ENCODE peak calls at places on chromosomes 12 and 14, in seven cellular contexts. One of them, this sample, is unnamed.

GRCh38 chr12:49706351-49707126 is 666 bp downstream of the FMNL3 start:
- DNase-seq in body of pancreas: no peak
- DNase-seq in tibial nerve: peak; percentile 21
- DNase-seq in HepG2: no peak
- DNase-seq in HCT116: no peak
- DNase-seq in heart left ventricle: peak; percentile 70
- DNase-seq in prostate gland: no peak
- DNase-seq in this sample: no peak

GRCh38 chr12:95412826-95413311 is 61.1 kb upstream of the METAP2 start:
- DNase-seq in heart left ventricle: no peak
- DNase-seq in prostate gland: no peak
- DNase-seq in body of pancreas: no peak
- DNase-seq in tibial nerve: no peak
- DNase-seq in HepG2: no peak
- DNase-seq in HCT116: peak; percentile 23
- DNase-seq in this sample: no peak

GRCh38 chr14:105473677-105474477 is 744 bp upstream of the CRIP2 start:
- DNase-seq in tibial nerve: peak; percentile 72
- DNase-seq in prostate gland: peak; percentile 87
- DNase-seq in HepG2: peak; percentile 77
- DNase-seq in heart left ventricle: peak; percentile 97
- DNase-seq in HCT116: peak; percentile 66
- DNase-seq in body of pancreas: peak; percentile 88
- DNase-seq in this sample: no peak

GRCh38 chr12:97573901-97574300 is 111.3 kb downstream of the RMST start:
- DNase-seq in prostate gland: no peak
- DNase-seq in heart left ventricle: no peak
- DNase-seq in body of pancreas: no peak
- DNase-seq in HCT116: no peak
- DNase-seq in HepG2: no peak
- DNase-seq in tibial nerve: no peak
- DNase-seq in this sample: no peak

GRCh38 chr12:122646568-122647220 is 56.5 kb downstream of the HCAR2 start:
- DNase-seq in HepG2: no peak
- DNase-seq in tibial nerve: no peak
- DNase-seq in body of pancreas: no peak
- DNase-seq in HCT116: no peak
- DNase-seq in prostate gland: no peak
- DNase-seq in heart left ventricle: no peak
- DNase-seq in this sample: no peak

GRCh38 chr12:2692156-2692555 is 102.6 kb upstream of the FKBP4 start:
- DNase-seq in heart left ventricle: no peak
- DNase-seq in body of pancreas: no peak
- DNase-seq in prostate gland: no peak
- DNase-seq in HepG2: no peak
- DNase-seq in HCT116: no peak
- DNase-seq in tibial nerve: no peak
- DNase-seq in this sample: no peak

GRCh38 chr12:132649226-132649945 is 30.8 kb downstream of the P2RX2 start:
- DNase-seq in heart left ventricle: no peak
- DNase-seq in body of pancreas: no peak
- DNase-seq in HCT116: no peak
- DNase-seq in prostate gland: no peak
- DNase-seq in HepG2: no peak
- DNase-seq in tibial nerve: no peak
- DNase-seq in this sample: no peak

GRCh38 chr12:3606101-3606500 is 115.1 kb downstream of the PRMT8 start:
- DNase-seq in heart left ventricle: no peak
- DNase-seq in tibial nerve: no peak
- DNase-seq in HepG2: no peak
- DNase-seq in HCT116: no peak
- DNase-seq in body of pancreas: no peak
- DNase-seq in prostate gland: no peak
- DNase-seq in this sample: no peak

GRCh38 chr14:77124345-77125274 is 17.0 kb downstream of the ZDHHC22 start:
- DNase-seq in tibial nerve: peak; percentile 38
- DNase-seq in HCT116: no peak
- DNase-seq in prostate gland: peak; percentile 37
- DNase-seq in HepG2: no peak
- DNase-seq in heart left ventricle: peak; percentile 74
- DNase-seq in body of pancreas: peak; percentile 57
- DNase-seq in this sample: no peak

GRCh38 chr12:53476769-53477209 is 22.5 kb downstream of the MAP3K12 start:
- DNase-seq in prostate gland: no peak
- DNase-seq in heart left ventricle: no peak
- DNase-seq in tibial nerve: no peak
- DNase-seq in HepG2: no peak
- DNase-seq in body of pancreas: no peak
- DNase-seq in HCT116: no peak
- DNase-seq in this sample: no peak

GRCh38 chr14:103692159-103692558 is 23.1 kb downstream of the XRCC3 start:
- DNase-seq in body of pancreas: no peak
- DNase-seq in HepG2: no peak
- DNase-seq in HCT116: no peak
- DNase-seq in tibial nerve: peak; percentile 6
- DNase-seq in prostate gland: no peak
- DNase-seq in heart left ventricle: no peak
- DNase-seq in this sample: no peak

GRCh38 chr14:24613241-24613640 is 3.8 kb upstream of the GZMH start:
- DNase-seq in HCT116: no peak
- DNase-seq in prostate gland: no peak
- DNase-seq in tibial nerve: no peak
- DNase-seq in heart left ventricle: no peak
- DNase-seq in HepG2: no peak
- DNase-seq in body of pancreas: no peak
- DNase-seq in this sample: no peak

GRCh38 chr12:55025508-55025907 is 5.7 kb downstream of the NEUROD4 start:
- DNase-seq in tibial nerve: no peak
- DNase-seq in heart left ventricle: no peak
- DNase-seq in prostate gland: no peak
- DNase-seq in HCT116: no peak
- DNase-seq in body of pancreas: no peak
- DNase-seq in HepG2: no peak
- DNase-seq in this sample: no peak

GRCh38 chr14:50542941-50543418 is 10.6 kb upstream of the MAP4K5 start:
- DNase-seq in HCT116: peak; percentile 51
- DNase-seq in heart left ventricle: no peak
- DNase-seq in tibial nerve: no peak
- DNase-seq in prostate gland: peak; percentile 44
- DNase-seq in body of pancreas: peak; percentile 52
- DNase-seq in HepG2: peak; percentile 77
- DNase-seq in this sample: no peak

GRCh38 chr14:63972323-63972932 is 119.6 kb downstream of the SYNE2 start:
- DNase-seq in heart left ventricle: no peak
- DNase-seq in tibial nerve: no peak
- DNase-seq in HCT116: no peak
- DNase-seq in prostate gland: no peak
- DNase-seq in body of pancreas: no peak
- DNase-seq in HepG2: no peak
- DNase-seq in this sample: no peak

GRCh38 chr14:68341765-68342212 is 451.1 kb downstream of the ZFP36L1 start:
- DNase-seq in heart left ventricle: no peak
- DNase-seq in HCT116: no peak
- DNase-seq in tibial nerve: no peak
- DNase-seq in prostate gland: no peak
- DNase-seq in HepG2: no peak
- DNase-seq in body of pancreas: no peak
- DNase-seq in this sample: no peak

GRCh38 chr14:34368115-34368970 is 93.7 kb downstream of the SPTSSA start:
- DNase-seq in tibial nerve: no peak
- DNase-seq in heart left ventricle: no peak
- DNase-seq in HCT116: no peak
- DNase-seq in body of pancreas: no peak
- DNase-seq in HepG2: peak; percentile 84
- DNase-seq in prostate gland: no peak
- DNase-seq in this sample: no peak

DNA sequence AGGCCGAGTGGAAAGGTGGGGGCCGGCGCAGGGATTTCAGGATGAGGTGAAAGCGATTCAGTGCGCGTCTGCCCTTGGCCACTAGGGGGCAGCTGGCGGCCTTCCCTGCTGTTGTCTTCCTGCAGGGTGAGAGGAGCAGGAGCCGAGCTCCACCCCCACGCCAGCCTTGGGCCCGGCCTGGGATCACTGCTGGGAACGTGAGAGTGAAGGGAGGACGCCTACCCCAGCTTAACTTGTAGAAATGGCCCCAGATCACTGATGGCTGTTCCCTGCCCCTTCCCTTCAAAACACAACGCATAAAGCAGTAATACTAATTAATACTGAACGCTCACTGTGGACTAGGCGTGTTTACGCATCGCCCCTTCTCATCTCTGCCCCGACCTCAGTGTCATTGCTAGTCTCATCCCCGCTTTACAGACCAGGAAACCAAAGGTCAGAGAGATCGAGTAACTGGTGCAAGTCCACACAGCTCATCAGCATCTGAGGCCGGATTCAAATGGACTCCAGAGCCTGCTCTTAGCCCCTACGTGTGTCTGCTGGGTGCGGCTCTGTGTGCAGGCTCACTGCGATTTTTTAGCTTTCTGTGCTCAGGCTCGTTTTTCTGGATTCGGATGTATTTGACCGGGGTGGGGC is 24.3 kb downstream of the MVK start:
- DNase-seq in prostate gland: peak; percentile 80
- DNase-seq in HepG2: peak; percentile 75
- DNase-seq in body of pancreas: peak; percentile 86
- DNase-seq in heart left ventricle: peak; percentile 93
- DNase-seq in tibial nerve: peak; percentile 69
- DNase-seq in HCT116: peak; percentile 44
- DNase-seq in this sample: peak; percentile 81
- TF ChIP-seq POLR2A in prostate gland: no peak
- TF ChIP-seq POLR2A in HepG2: peak; percentile 42
- TF ChIP-seq POLR2A in body of pancreas: peak; percentile 17
- TF ChIP-seq POLR2A in heart left ventricle: no peak
- TF ChIP-seq POLR2A in tibial nerve: no peak
- TF ChIP-seq POLR2A in HCT116: no peak
- TF ChIP-seq POLR2A in this sample: no peak

DNA sequence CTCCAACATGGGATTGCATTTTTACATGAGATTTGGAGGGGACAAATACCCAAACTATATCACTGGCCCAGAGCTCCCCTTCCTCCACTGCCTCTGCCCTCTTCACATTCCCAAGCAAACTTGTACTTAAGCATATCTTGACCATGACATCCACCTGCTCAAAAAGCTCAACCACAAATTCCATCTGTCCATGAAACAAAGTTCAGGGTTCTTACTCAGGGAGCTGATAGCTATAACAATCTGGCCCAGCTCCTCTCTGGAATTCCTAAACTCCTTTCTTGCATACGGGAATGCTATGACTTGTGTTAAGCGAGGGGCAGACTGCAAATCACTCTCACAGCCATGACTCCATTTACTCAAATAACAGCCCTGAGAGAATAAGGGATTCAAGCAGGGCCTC is 152.1 kb downstream of the GALC start:
- DNase-seq in HepG2: no peak
- DNase-seq in heart left ventricle: no peak
- DNase-seq in tibial nerve: no peak
- DNase-seq in HCT116: no peak
- DNase-seq in prostate gland: no peak
- DNase-seq in body of pancreas: no peak
- DNase-seq in this sample: no peak
- TF ChIP-seq POLR2A in HepG2: no peak
- TF ChIP-seq POLR2A in heart left ventricle: no peak
- TF ChIP-seq POLR2A in tibial nerve: no peak
- TF ChIP-seq POLR2A in HCT116: no peak
- TF ChIP-seq POLR2A in prostate gland: no peak
- TF ChIP-seq POLR2A in body of pancreas: no peak
- TF ChIP-seq POLR2A in this sample: no peak

GRCh38 chr12:117192057-117192456 is 1.8 kb upstream of the FBXO21 start:
- DNase-seq in body of pancreas: no peak
- DNase-seq in HCT116: no peak
- DNase-seq in prostate gland: no peak
- DNase-seq in tibial nerve: no peak
- DNase-seq in HepG2: no peak
- DNase-seq in heart left ventricle: no peak
- DNase-seq in this sample: no peak

GRCh38 chr12:117188121-117188665 is 2.1 kb downstream of the FBXO21 start:
- DNase-seq in tibial nerve: no peak
- DNase-seq in heart left ventricle: no peak
- DNase-seq in prostate gland: no peak
- DNase-seq in body of pancreas: no peak
- DNase-seq in HCT116: no peak
- DNase-seq in HepG2: no peak
- DNase-seq in this sample: no peak

GRCh38 chr12:117189725-117190209 is 503 bp downstream of the FBXO21 start:
- DNase-seq in prostate gland: no peak
- DNase-seq in HCT116: no peak
- DNase-seq in HepG2: peak; percentile 24
- DNase-seq in heart left ventricle: peak; percentile 65
- DNase-seq in tibial nerve: no peak
- DNase-seq in body of pancreas: peak; percentile 41
- DNase-seq in this sample: no peak

GRCh38 chr12:117190210-117190781 is at the start of gene FBXO21:
- DNase-seq in prostate gland: peak; percentile 90
- DNase-seq in tibial nerve: peak; percentile 84
- DNase-seq in heart left ventricle: peak; percentile 95
- DNase-seq in HepG2: peak; percentile 65
- DNase-seq in body of pancreas: peak; percentile 92
- DNase-seq in HCT116: peak; percentile 69
- DNase-seq in this sample: peak; percentile 84

GRCh38 chr12:117188961-117189724 is 1.1 kb downstream of the FBXO21 start:
- DNase-seq in HCT116: no peak
- DNase-seq in prostate gland: no peak
- DNase-seq in HepG2: no peak
- DNase-seq in heart left ventricle: no peak
- DNase-seq in body of pancreas: no peak
- DNase-seq in tibial nerve: no peak
- DNase-seq in this sample: no peak
- TF ChIP-seq POLR2A in HCT116: no peak
- TF ChIP-seq POLR2A in prostate gland: no peak
- TF ChIP-seq POLR2A in HepG2: no peak
- TF ChIP-seq POLR2A in heart left ventricle: no peak
- TF ChIP-seq POLR2A in body of pancreas: peak; percentile 22
- TF ChIP-seq POLR2A in tibial nerve: peak; percentile 38
- TF ChIP-seq POLR2A in this sample: no peak

GRCh38 chr12:65642006-65642695 is 182.1 kb upstream of the HMGA2 start:
- DNase-seq in HepG2: no peak
- DNase-seq in body of pancreas: no peak
- DNase-seq in HCT116: no peak
- DNase-seq in prostate gland: no peak
- DNase-seq in heart left ventricle: no peak
- DNase-seq in tibial nerve: no peak
- DNase-seq in this sample: no peak

GRCh38 chr12:65646127-65646643 is 178.1 kb upstream of the HMGA2 start:
- DNase-seq in HCT116: no peak
- DNase-seq in tibial nerve: no peak
- DNase-seq in prostate gland: no peak
- DNase-seq in body of pancreas: no peak
- DNase-seq in heart left ventricle: no peak
- DNase-seq in HepG2: no peak
- DNase-seq in this sample: no peak

GRCh38 chr12:65643171-65643570 is 181.1 kb upstream of the HMGA2 start:
- DNase-seq in HepG2: no peak
- DNase-seq in body of pancreas: no peak
- DNase-seq in HCT116: no peak
- DNase-seq in tibial nerve: no peak
- DNase-seq in prostate gland: no peak
- DNase-seq in heart left ventricle: no peak
- DNase-seq in this sample: no peak

GRCh38 chr12:65647074-65647473 is 177.2 kb upstream of the HMGA2 start:
- DNase-seq in body of pancreas: no peak
- DNase-seq in HepG2: no peak
- DNase-seq in tibial nerve: no peak
- DNase-seq in prostate gland: no peak
- DNase-seq in heart left ventricle: no peak
- DNase-seq in HCT116: no peak
- DNase-seq in this sample: no peak

GRCh38 chr12:65643595-65644386 is 180.5 kb upstream of the HMGA2 start:
- DNase-seq in prostate gland: no peak
- DNase-seq in HCT116: no peak
- DNase-seq in HepG2: no peak
- DNase-seq in tibial nerve: no peak
- DNase-seq in body of pancreas: no peak
- DNase-seq in heart left ventricle: no peak
- DNase-seq in this sample: no peak
- TF ChIP-seq POLR2A in prostate gland: no peak
- TF ChIP-seq POLR2A in HCT116: peak; percentile 83
- TF ChIP-seq POLR2A in HepG2: no peak
- TF ChIP-seq POLR2A in tibial nerve: no peak
- TF ChIP-seq POLR2A in body of pancreas: no peak
- TF ChIP-seq POLR2A in heart left ventricle: no peak
- TF ChIP-seq POLR2A in this sample: no peak